ENCODE peak calls at places on chromosome X, in five cellular contexts. One of them, this sample, is unnamed.

GRCh38 chrX:63784902-63785692 is at the start of gene ARHGEF9:
- DNase-seq in IMR-90: no peak
- DNase-seq in Calu3: no peak
- DNase-seq in GM10248: no peak
- DNase-seq in esophagus squamous epithelium: no peak
- DNase-seq in this sample: no peak

GRCh38 chrX:21911481-21911880 is 29.0 kb upstream of the SMS start:
- DNase-seq in GM10248: no peak
- DNase-seq in IMR-90: no peak
- DNase-seq in Calu3: no peak
- DNase-seq in esophagus squamous epithelium: no peak
- DNase-seq in this sample: no peak

GRCh38 chrX:104113237-104113965 is 1.1 kb downstream of the ZCCHC18 start:
- DNase-seq in Calu3: peak
- DNase-seq in IMR-90: peak
- DNase-seq in GM10248: peak
- DNase-seq in esophagus squamous epithelium: no peak
- DNase-seq in this sample: peak

GRCh38 chrX:154021131-154021611 is 1.5 kb upstream of the IRAK1 start:
- DNase-seq in Calu3: no peak
- DNase-seq in IMR-90: peak
- DNase-seq in GM10248: no peak
- DNase-seq in esophagus squamous epithelium: no peak
- DNase-seq in this sample: peak

GRCh38 chrX:39816871-39817731 is 280.7 kb downstream of the BCOR start:
- DNase-seq in esophagus squamous epithelium: no peak
- DNase-seq in Calu3: no peak
- DNase-seq in GM10248: no peak
- DNase-seq in IMR-90: peak
- DNase-seq in this sample: peak

GRCh38 chrX:128676651-128677050 is 624.4 kb upstream of the ACTRT1 start:
- DNase-seq in GM10248: no peak
- DNase-seq in Calu3: no peak
- DNase-seq in esophagus squamous epithelium: no peak
- DNase-seq in IMR-90: no peak
- DNase-seq in this sample: no peak

GRCh38 chrX:132631579-132632232 is 142.9 kb upstream of the MBNL3 start:
- DNase-seq in esophagus squamous epithelium: no peak
- DNase-seq in GM10248: peak
- DNase-seq in IMR-90: peak
- DNase-seq in Calu3: peak
- DNase-seq in this sample: peak

GRCh38 chrX:34341814-34342213 is 209.7 kb upstream of the FAM47A start:
- DNase-seq in Calu3: no peak
- DNase-seq in GM10248: no peak
- DNase-seq in IMR-90: no peak
- DNase-seq in esophagus squamous epithelium: no peak
- DNase-seq in this sample: no peak

GRCh38 chrX:133364201-133364600 is 51.1 kb downstream of the GPC4 start:
- DNase-seq in Calu3: no peak
- DNase-seq in IMR-90: peak
- DNase-seq in esophagus squamous epithelium: no peak
- DNase-seq in GM10248: no peak
- DNase-seq in this sample: no peak

GRCh38 chrX:46649421-46650260 is 76.1 kb downstream of the CHST7 start:
- DNase-seq in GM10248: no peak
- DNase-seq in Calu3: no peak
- DNase-seq in esophagus squamous epithelium: no peak
- DNase-seq in IMR-90: peak
- DNase-seq in this sample: peak

GRCh38 chrX:69424910-69425309 is 79.2 kb upstream of the NALF2 start:
- DNase-seq in esophagus squamous epithelium: no peak
- DNase-seq in IMR-90: no peak
- DNase-seq in GM10248: no peak
- DNase-seq in Calu3: no peak
- DNase-seq in this sample: no peak

GRCh38 chrX:153983321-153983729 is 10.8 kb downstream of the TMEM187 start:
- DNase-seq in Calu3: no peak
- DNase-seq in esophagus squamous epithelium: no peak
- DNase-seq in IMR-90: no peak
- DNase-seq in GM10248: no peak
- DNase-seq in this sample: no peak

GRCh38 chrX:153297376-153297775 is 24.2 kb downstream of the PNMA6F start:
- DNase-seq in esophagus squamous epithelium: no peak
- DNase-seq in Calu3: no peak
- DNase-seq in IMR-90: no peak
- DNase-seq in GM10248: no peak
- DNase-seq in this sample: no peak

GRCh38 chrX:34900691-34901090 is 41.9 kb upstream of the FAM47B start:
- DNase-seq in IMR-90: peak
- DNase-seq in esophagus squamous epithelium: no peak
- DNase-seq in GM10248: no peak
- DNase-seq in Calu3: no peak
- DNase-seq in this sample: no peak

GRCh38 chrX:31551913-31552312 is 480.1 kb upstream of the FTHL17 start:
- DNase-seq in GM10248: no peak
- DNase-seq in esophagus squamous epithelium: no peak
- DNase-seq in Calu3: no peak
- DNase-seq in IMR-90: peak
- DNase-seq in this sample: peak

GRCh38 chrX:10518073-10518472 is 102.3 kb downstream of the MID1 start:
- DNase-seq in IMR-90: no peak
- DNase-seq in esophagus squamous epithelium: no peak
- DNase-seq in Calu3: no peak
- DNase-seq in GM10248: no peak
- DNase-seq in this sample: no peak

GRCh38 chrX:153245288-153245731 is 66.2 kb downstream of the MAGEA1 start:
- DNase-seq in IMR-90: no peak
- DNase-seq in GM10248: no peak
- DNase-seq in esophagus squamous epithelium: no peak
- DNase-seq in Calu3: no peak
- DNase-seq in this sample: no peak

GRCh38 chrX:135382260-135382659 is 39.5 kb upstream of the SMIM10L2A start:
- DNase-seq in GM10248: no peak
- DNase-seq in IMR-90: no peak
- DNase-seq in Calu3: no peak
- DNase-seq in esophagus squamous epithelium: no peak
- DNase-seq in this sample: no peak

GRCh38 chrX:13377537-13377936 is 57.7 kb upstream of the ATXN3L start:
- DNase-seq in Calu3: no peak
- DNase-seq in esophagus squamous epithelium: no peak
- DNase-seq in GM10248: no peak
- DNase-seq in IMR-90: peak
- DNase-seq in this sample: peak

GRCh38 chrX:13646154-13646549 is 6.8 kb upstream of the TCEANC start:
- DNase-seq in esophagus squamous epithelium: no peak
- DNase-seq in IMR-90: peak
- DNase-seq in GM10248: peak
- DNase-seq in Calu3: peak
- DNase-seq in this sample: peak

GRCh38 chrX:71067727-71068051 is 445 bp downstream of the SNX12 start:
- DNase-seq in GM10248: no peak
- DNase-seq in esophagus squamous epithelium: no peak
- DNase-seq in IMR-90: no peak
- DNase-seq in Calu3: no peak
- DNase-seq in this sample: no peak

GRCh38 chrX:23383411-23383810 is 48.8 kb downstream of the PTCHD1 start:
- DNase-seq in esophagus squamous epithelium: no peak
- DNase-seq in GM10248: no peak
- DNase-seq in IMR-90: peak
- DNase-seq in Calu3: no peak
- DNase-seq in this sample: peak

GRCh38 chrX:119618439-119618838 is 12.2 kb upstream of the NKRF start:
- DNase-seq in IMR-90: no peak
- DNase-seq in Calu3: no peak
- DNase-seq in GM10248: no peak
- DNase-seq in esophagus squamous epithelium: no peak
- DNase-seq in this sample: no peak

GRCh38 chrX:9515973-9516538 is 51.2 kb downstream of the TBL1X start:
- DNase-seq in IMR-90: no peak
- DNase-seq in esophagus squamous epithelium: no peak
- DNase-seq in Calu3: no peak
- DNase-seq in GM10248: no peak
- DNase-seq in this sample: peak

GRCh38 chrX:69152398-69152797 is 12.9 kb downstream of the PJA1 start:
- DNase-seq in esophagus squamous epithelium: no peak
- DNase-seq in GM10248: no peak
- DNase-seq in IMR-90: no peak
- DNase-seq in Calu3: peak
- DNase-seq in this sample: peak

GRCh38 chrX:74537011-74537390 is 77.4 kb downstream of the RLIM start:
- DNase-seq in Calu3: no peak
- DNase-seq in IMR-90: peak
- DNase-seq in esophagus squamous epithelium: no peak
- DNase-seq in GM10248: no peak
- DNase-seq in this sample: peak

GRCh38 chrX:111955916-111956315 is 79.9 kb downstream of the TRPC5OS start:
- DNase-seq in IMR-90: no peak
- DNase-seq in Calu3: no peak
- DNase-seq in esophagus squamous epithelium: no peak
- DNase-seq in GM10248: no peak
- DNase-seq in this sample: no peak

GRCh38 chrX:110145854-110146253 is 142.9 kb downstream of the TMEM164 start:
- DNase-seq in esophagus squamous epithelium: no peak
- DNase-seq in GM10248: peak
- DNase-seq in IMR-90: peak
- DNase-seq in Calu3: peak
- DNase-seq in this sample: peak

GRCh38 chrX:98289726-98290125 is 1406.0 kb downstream of the RPA4 start:
- DNase-seq in IMR-90: no peak
- DNase-seq in esophagus squamous epithelium: no peak
- DNase-seq in Calu3: no peak
- DNase-seq in GM10248: no peak
- DNase-seq in this sample: no peak

GRCh38 chrX:16012250-16012649 is 111.1 kb upstream of the GRPR start:
- DNase-seq in esophagus squamous epithelium: no peak
- DNase-seq in Calu3: no peak
- DNase-seq in IMR-90: no peak
- DNase-seq in GM10248: no peak
- DNase-seq in this sample: no peak

GRCh38 chrX:50798782-50799181 is 15.2 kb downstream of the SHROOM4 start:
- DNase-seq in esophagus squamous epithelium: no peak
- DNase-seq in GM10248: no peak
- DNase-seq in Calu3: no peak
- DNase-seq in IMR-90: no peak
- DNase-seq in this sample: no peak

GRCh38 chrX:45749375-45749774 is 548.7 kb upstream of the DIPK2B start:
- DNase-seq in esophagus squamous epithelium: no peak
- DNase-seq in GM10248: no peak
- DNase-seq in IMR-90: no peak
- DNase-seq in Calu3: no peak
- DNase-seq in this sample: peak

GRCh38 chrX:118847676-118848075 is 24.1 kb downstream of the ZCCHC12 start:
- DNase-seq in GM10248: peak
- DNase-seq in esophagus squamous epithelium: no peak
- DNase-seq in Calu3: peak
- DNase-seq in IMR-90: peak
- DNase-seq in this sample: peak

GRCh38 chrX:120677017-120677652 is 47.3 kb upstream of the C1GALT1C1 start:
- DNase-seq in Calu3: no peak
- DNase-seq in GM10248: no peak
- DNase-seq in IMR-90: no peak
- DNase-seq in esophagus squamous epithelium: no peak
- DNase-seq in this sample: no peak

GRCh38 chrX:24146283-24146865 is 3.2 kb upstream of the ZFX start:
- DNase-seq in esophagus squamous epithelium: no peak
- DNase-seq in IMR-90: peak
- DNase-seq in Calu3: no peak
- DNase-seq in GM10248: no peak
- DNase-seq in this sample: peak

GRCh38 chrX:17553451-17553850 is 178.5 kb downstream of the NHS start:
- DNase-seq in esophagus squamous epithelium: no peak
- DNase-seq in GM10248: no peak
- DNase-seq in Calu3: peak
- DNase-seq in IMR-90: peak
- DNase-seq in this sample: no peak

GRCh38 chrX:115957862-115958490 is 212.6 kb upstream of the AGTR2 start:
- DNase-seq in esophagus squamous epithelium: no peak
- DNase-seq in Calu3: no peak
- DNase-seq in IMR-90: no peak
- DNase-seq in GM10248: no peak
- DNase-seq in this sample: peak
- TF ChIP-seq CTCF in esophagus squamous epithelium: no peak
- TF ChIP-seq CTCF in Calu3: no peak
- TF ChIP-seq CTCF in IMR-90: no peak
- TF ChIP-seq CTCF in GM10248: no peak
- TF ChIP-seq CTCF in this sample: no peak

DNA sequence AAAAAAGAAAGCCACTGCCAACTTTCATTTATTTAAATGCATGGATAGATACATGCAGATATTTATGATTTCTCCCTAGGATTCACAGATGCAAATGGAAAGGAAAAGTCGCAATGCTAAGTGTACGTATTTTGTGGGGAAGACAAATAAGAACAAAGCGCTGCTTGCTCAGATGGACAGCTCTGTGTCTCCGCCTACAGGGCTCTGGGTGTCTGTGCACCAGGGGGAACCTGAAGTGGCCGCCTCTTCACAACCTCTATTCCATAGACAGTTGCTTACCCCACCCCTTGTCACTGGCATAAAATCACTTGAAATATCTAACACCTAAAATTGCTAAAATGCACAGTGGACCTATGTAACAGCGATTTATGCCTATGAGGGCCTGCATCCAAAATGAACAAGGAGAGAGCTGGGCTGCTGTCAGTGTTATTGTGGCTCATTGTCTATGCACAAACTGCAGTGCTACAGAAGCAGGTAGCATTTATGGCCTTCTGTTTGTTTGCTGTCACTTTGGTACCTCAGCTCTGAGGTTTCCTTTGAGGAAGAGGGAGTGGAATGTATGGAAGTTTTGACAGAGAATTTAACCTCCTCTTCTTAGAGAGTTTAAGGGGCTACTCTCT is 58.6 kb upstream of the PAGE1 start:
- DNase-seq in Calu3: peak
- DNase-seq in esophagus squamous epithelium: no peak
- DNase-seq in GM10248: peak
- DNase-seq in IMR-90: peak
- DNase-seq in this sample: peak
- TF ChIP-seq CTCF in Calu3: peak
- TF ChIP-seq CTCF in esophagus squamous epithelium: peak
- TF ChIP-seq CTCF in GM10248: peak
- TF ChIP-seq CTCF in IMR-90: peak
- TF ChIP-seq CTCF in this sample: peak

GRCh38 chrX:149504915-149505651 is at the start of gene IDS:
- DNase-seq in esophagus squamous epithelium: peak
- DNase-seq in GM10248: peak
- DNase-seq in IMR-90: peak
- DNase-seq in Calu3: peak
- DNase-seq in this sample: peak
- TF ChIP-seq CTCF in esophagus squamous epithelium: no peak
- TF ChIP-seq CTCF in GM10248: no peak
- TF ChIP-seq CTCF in IMR-90: no peak
- TF ChIP-seq CTCF in Calu3: no peak
- TF ChIP-seq CTCF in this sample: peak

DNA sequence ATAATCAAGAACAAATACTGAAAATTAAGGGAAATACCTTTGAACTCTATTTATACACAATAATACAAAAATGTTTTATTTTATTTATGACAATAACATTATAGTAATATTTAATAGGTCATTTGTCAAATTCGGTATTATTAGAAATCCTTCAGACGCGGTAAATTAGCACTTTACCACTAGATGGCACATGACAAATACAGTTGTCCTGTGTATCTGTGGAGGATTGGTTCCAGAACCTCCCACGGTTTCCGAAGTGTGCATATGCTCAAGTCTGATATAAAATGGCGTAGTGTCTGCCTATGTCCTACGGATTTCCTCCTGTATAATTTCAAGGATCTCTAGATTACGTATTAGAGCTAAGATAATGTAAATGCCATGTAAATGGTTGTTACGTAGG is 8.1 kb upstream of the LINC00632 start:
- DNase-seq in esophagus squamous epithelium: no peak
- DNase-seq in Calu3: no peak
- DNase-seq in GM10248: no peak
- DNase-seq in IMR-90: peak
- DNase-seq in this sample: peak
- TF ChIP-seq CTCF in esophagus squamous epithelium: peak
- TF ChIP-seq CTCF in Calu3: no peak
- TF ChIP-seq CTCF in GM10248: no peak
- TF ChIP-seq CTCF in IMR-90: peak
- TF ChIP-seq CTCF in this sample: peak